ENCODE peak calls at places on chromosome 12, in nine cellular contexts. A is NAMALWA; E is cardiac septum; L is retina; B is stimulated activated CD4-positive, alpha-beta T cell treated with anti-CD3 and anti-CD28 coated beads, Interleukin-12 subunit alpha, Interleukin-12 subunit beta, amount 100 ng/mL, for 24 hours; S is naive B cell; I is HuH-7; Q is NCI-H2081; T is CD8-positive, alpha-beta memory T cell. H is an unnamed sample.
A peak's percentile ranks its signal among the peaks of the same experiment; 100 is the strongest.

GRCh38 chr12:22518067-22518719 is 26.1 kb downstream of the C2CD5 start:
- DNase-seq in E (no peak), L (no peak), S (no peak), B (no peak), A (no peak), T (no peak), Q (peak; percentile 93), I (no peak), H (no peak)

GRCh38 chr12:76143343-76144252 is 59.1 kb upstream of the NAP1L1 start:
- DNase-seq in L (no peak), Q (peak; percentile 17), A (no peak), T (peak; percentile 20), I (no peak), S (no peak), E (no peak), B (no peak), H (no peak)

GRCh38 chr12:6222009-6222702 is 22.0 kb downstream of the CD9 start:
- DNase-seq in A (no peak), L (peak; percentile 76), I (no peak), Q (no peak), E (no peak), T (no peak), S (no peak), B (no peak), H (no peak)

GRCh38 chr12:93563807-93564538 is 8.5 kb upstream of the SOCS2 start:
- DNase-seq in I (peak; percentile 75), T (no peak), S (no peak), B (no peak), Q (no peak), E (no peak), L (no peak), A (peak; percentile 62), H (no peak)

GRCh38 chr12:1913377-1914115 is 4.9 kb downstream of the CACNA2D4 start:
- DNase-seq in E (peak; percentile 66), L (peak; percentile 31), S (no peak), A (no peak), Q (no peak), I (peak; percentile 5), T (no peak), B (no peak), H (peak; percentile 7)

GRCh38 chr12:6062427-6063378 is 61.8 kb downstream of the VWF start:
- DNase-seq in Q (peak; percentile 38), E (peak; percentile 82), A (peak; percentile 81), L (peak; percentile 72), I (peak; percentile 91), B (no peak), T (peak; percentile 31), S (peak; percentile 58), H (no peak)

GRCh38 chr12:109640961-109641360 is 67.4 kb downstream of the MVK start:
- DNase-seq in S (no peak), T (no peak), B (no peak), E (no peak), A (no peak), L (no peak), I (no peak), Q (no peak), H (no peak)

GRCh38 chr12:19239616-19240234 is 110.2 kb downstream of the PLEKHA5 start:
- DNase-seq in T (no peak), L (no peak), Q (no peak), S (no peak), A (no peak), I (no peak), B (no peak), E (no peak), H (no peak)

GRCh38 chr12:124914392-124915248 is at the start of gene UBC:
- DNase-seq in L (peak; percentile 100), I (no peak), T (peak; percentile 93), S (peak; percentile 90), E (peak; percentile 95), A (peak; percentile 88), Q (no peak), B (peak; percentile 78), H (peak; percentile 67)

GRCh38 chr12:96907681-96908163 is 665 bp downstream of the NEDD1 start:
- DNase-seq in L (peak; percentile 76), I (peak; percentile 32), S (peak; percentile 20), Q (peak; percentile 36), B (no peak), A (peak; percentile 59), E (no peak), T (peak; percentile 17), H (peak; percentile 31)

GRCh38 chr12:10098762-10099161 is at the start of gene CLEC1A:
- DNase-seq in Q (no peak), I (no peak), E (no peak), S (no peak), B (no peak), T (no peak), A (no peak), L (no peak), H (no peak)

GRCh38 chr12:50988051-50988450 is 35.7 kb downstream of the HIGD1C start:
- DNase-seq in E (no peak), A (no peak), L (no peak), Q (no peak), S (no peak), T (no peak), B (no peak), I (no peak), H (no peak)

GRCh38 chr12:6374028-6374780 is 1.2 kb downstream of the SCNN1A start:
- DNase-seq in B (no peak), I (no peak), Q (no peak), A (no peak), S (no peak), L (no peak), E (peak; percentile 60), T (no peak), H (no peak)

GRCh38 chr12:70948976-70949336 is 28.4 kb upstream of the PTPRR start:
- DNase-seq in I (no peak), S (no peak), B (no peak), L (no peak), A (no peak), Q (no peak), T (no peak), E (no peak), H (no peak)

GRCh38 chr12:77947746-77948145 is 117.1 kb downstream of the NAV3 start:
- DNase-seq in E (no peak), B (no peak), I (no peak), S (no peak), Q (no peak), L (no peak), T (no peak), A (no peak), H (peak; percentile 90)